ENCODE peak calls at places on chromosome 2, in ten cellular contexts. One of them, this sample, is unnamed.

GRCh38 chr2:230434677-230435324 is 18.8 kb downstream of the SP100 start:
- DNase-seq in H1: no peak
- DNase-seq in GM12891: no peak
- DNase-seq in endothelial cell of umbilical vein: no peak
- DNase-seq in stomach: no peak
- DNase-seq in suprapubic skin: no peak
- DNase-seq in Peyer's patch: no peak
- DNase-seq in spleen: no peak
- DNase-seq in H54: no peak
- DNase-seq in breast epithelium: no peak
- DNase-seq in this sample: no peak

GRCh38 chr2:85215074-85216050 is 82.2 kb downstream of the TCF7L1 start:
- DNase-seq in H1: no peak
- DNase-seq in GM12891: no peak
- DNase-seq in endothelial cell of umbilical vein: no peak
- DNase-seq in stomach: no peak
- DNase-seq in suprapubic skin: peak
- DNase-seq in Peyer's patch: no peak
- DNase-seq in spleen: no peak
- DNase-seq in H54: no peak
- DNase-seq in breast epithelium: no peak
- DNase-seq in this sample: no peak

GRCh38 chr2:22880161-22880560 is 504.8 kb upstream of the KLHL29 start:
- DNase-seq in H1: no peak
- DNase-seq in GM12891: no peak
- DNase-seq in endothelial cell of umbilical vein: no peak
- DNase-seq in stomach: no peak
- DNase-seq in suprapubic skin: no peak
- DNase-seq in Peyer's patch: no peak
- DNase-seq in spleen: no peak
- DNase-seq in H54: no peak
- DNase-seq in breast epithelium: no peak
- DNase-seq in this sample: no peak

GRCh38 chr2:171244970-171245782 is 84.5 kb upstream of the TLK1 start:
- DNase-seq in H1: no peak
- DNase-seq in GM12891: no peak
- DNase-seq in endothelial cell of umbilical vein: no peak
- DNase-seq in stomach: no peak
- DNase-seq in suprapubic skin: no peak
- DNase-seq in Peyer's patch: no peak
- DNase-seq in spleen: no peak
- DNase-seq in H54: no peak
- DNase-seq in breast epithelium: no peak
- DNase-seq in this sample: peak

GRCh38 chr2:64143154-64144056 is 815 bp downstream of the PELI1 start:
- DNase-seq in H1: peak
- DNase-seq in GM12891: peak
- DNase-seq in endothelial cell of umbilical vein: peak
- DNase-seq in stomach: no peak
- DNase-seq in suprapubic skin: no peak
- DNase-seq in Peyer's patch: peak
- DNase-seq in spleen: no peak
- DNase-seq in H54: peak
- DNase-seq in breast epithelium: no peak
- DNase-seq in this sample: peak

GRCh38 chr2:217950401-217950871 is 52.4 kb downstream of the TNS1 start:
- DNase-seq in H1: no peak
- DNase-seq in GM12891: no peak
- DNase-seq in endothelial cell of umbilical vein: no peak
- DNase-seq in stomach: peak
- DNase-seq in suprapubic skin: peak
- DNase-seq in Peyer's patch: no peak
- DNase-seq in spleen: peak
- DNase-seq in H54: no peak
- DNase-seq in breast epithelium: peak
- DNase-seq in this sample: no peak

GRCh38 chr2:98346259-98347236 is at the start of gene CNGA3:
- DNase-seq in H1: peak
- DNase-seq in GM12891: no peak
- DNase-seq in endothelial cell of umbilical vein: peak
- DNase-seq in stomach: no peak
- DNase-seq in suprapubic skin: no peak
- DNase-seq in Peyer's patch: no peak
- DNase-seq in spleen: no peak
- DNase-seq in H54: no peak
- DNase-seq in breast epithelium: no peak
- DNase-seq in this sample: peak

GRCh38 chr2:240893363-240893828 is 2.6 kb downstream of the MAB21L4 start:
- DNase-seq in H1: no peak
- DNase-seq in GM12891: no peak
- DNase-seq in endothelial cell of umbilical vein: no peak
- DNase-seq in stomach: no peak
- DNase-seq in suprapubic skin: no peak
- DNase-seq in Peyer's patch: no peak
- DNase-seq in spleen: no peak
- DNase-seq in H54: peak
- DNase-seq in breast epithelium: no peak
- DNase-seq in this sample: no peak

GRCh38 chr2:211609127-211609526 is 929.5 kb downstream of the ERBB4 start:
- DNase-seq in H1: no peak
- DNase-seq in GM12891: no peak
- DNase-seq in endothelial cell of umbilical vein: no peak
- DNase-seq in stomach: no peak
- DNase-seq in suprapubic skin: no peak
- DNase-seq in Peyer's patch: no peak
- DNase-seq in spleen: no peak
- DNase-seq in H54: no peak
- DNase-seq in breast epithelium: no peak
- DNase-seq in this sample: no peak

GRCh38 chr2:24873619-24874018 is 46.4 kb downstream of the ADCY3 start:
- DNase-seq in H1: no peak
- DNase-seq in GM12891: no peak
- DNase-seq in endothelial cell of umbilical vein: no peak
- DNase-seq in stomach: no peak
- DNase-seq in suprapubic skin: no peak
- DNase-seq in Peyer's patch: no peak
- DNase-seq in spleen: no peak
- DNase-seq in H54: no peak
- DNase-seq in breast epithelium: peak
- DNase-seq in this sample: no peak

GRCh38 chr2:45332567-45332966 is 278.5 kb downstream of the SRBD1 start:
- DNase-seq in H1: no peak
- DNase-seq in GM12891: no peak
- DNase-seq in endothelial cell of umbilical vein: no peak
- DNase-seq in stomach: no peak
- DNase-seq in suprapubic skin: no peak
- DNase-seq in Peyer's patch: no peak
- DNase-seq in spleen: no peak
- DNase-seq in H54: no peak
- DNase-seq in breast epithelium: no peak
- DNase-seq in this sample: no peak

DNA sequence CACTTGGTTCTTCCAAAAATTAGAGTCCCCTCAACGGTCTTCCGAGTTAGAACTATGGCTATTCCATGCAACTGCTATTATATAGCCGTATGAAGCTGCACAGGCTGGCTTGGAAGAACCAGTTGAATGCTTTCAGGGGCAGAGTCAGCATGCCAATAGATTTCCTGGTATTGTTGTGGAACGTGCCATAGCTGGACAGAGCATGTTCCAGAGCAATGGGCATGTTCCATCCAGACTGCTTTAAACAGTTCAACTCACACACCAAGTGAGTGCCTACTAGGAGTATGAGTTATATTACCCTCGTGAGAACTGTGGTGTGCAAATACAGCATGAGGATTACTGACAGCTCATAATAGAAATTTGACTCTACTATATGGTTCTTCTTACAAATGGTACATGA is 682.0 kb downstream of the SATB2 start:
- DNase-seq in H1: no peak
- DNase-seq in GM12891: no peak
- DNase-seq in endothelial cell of umbilical vein: no peak
- DNase-seq in stomach: no peak
- DNase-seq in suprapubic skin: no peak
- DNase-seq in Peyer's patch: no peak
- DNase-seq in spleen: no peak
- DNase-seq in H54: no peak
- DNase-seq in breast epithelium: no peak
- DNase-seq in this sample: no peak
- TF ChIP-seq POLR2A in H1: no peak
- TF ChIP-seq POLR2A in GM12891: no peak
- TF ChIP-seq POLR2A in endothelial cell of umbilical vein: no peak
- TF ChIP-seq POLR2A in stomach: no peak
- TF ChIP-seq POLR2A in suprapubic skin: no peak
- TF ChIP-seq POLR2A in Peyer's patch: no peak
- TF ChIP-seq POLR2A in spleen: no peak
- TF ChIP-seq POLR2A in H54: no peak
- TF ChIP-seq POLR2A in breast epithelium: no peak
- TF ChIP-seq POLR2A in this sample: no peak

DNA sequence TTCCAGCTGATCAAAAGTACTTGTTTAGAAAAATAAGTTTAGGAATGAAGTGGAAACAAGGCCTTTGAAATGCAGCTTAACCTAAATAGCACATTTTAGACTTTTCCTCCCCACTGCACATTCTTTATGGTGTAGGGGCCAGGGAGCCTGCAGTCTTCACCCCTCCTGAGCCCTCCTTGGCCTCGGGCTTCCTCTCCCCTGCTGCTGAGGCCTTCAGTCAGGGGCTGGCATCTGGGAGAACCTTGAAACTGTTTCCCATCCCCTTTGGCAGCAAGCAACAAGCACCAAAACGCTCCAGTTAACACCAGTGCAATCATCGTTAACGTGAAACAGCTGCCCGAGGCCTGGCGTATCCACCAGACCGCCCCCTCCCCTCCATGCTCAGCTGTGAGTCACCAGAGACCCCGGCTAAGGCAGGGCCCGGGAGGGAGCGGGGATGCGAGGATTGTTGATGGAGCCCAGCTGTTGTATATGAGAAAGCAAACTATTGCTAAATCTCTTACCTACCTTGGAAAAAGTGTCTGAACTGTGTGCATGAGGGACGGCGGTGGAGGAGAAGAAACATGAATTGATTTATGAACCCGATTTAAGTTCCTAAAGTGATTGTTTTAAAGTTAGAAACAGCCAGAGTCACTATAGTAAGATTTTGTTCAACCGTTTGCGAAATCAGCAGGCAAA is 5.3 kb downstream of the ZFP36L2 start:
- DNase-seq in H1: peak
- DNase-seq in GM12891: no peak
- DNase-seq in endothelial cell of umbilical vein: peak
- DNase-seq in stomach: peak
- DNase-seq in suprapubic skin: peak
- DNase-seq in Peyer's patch: peak
- DNase-seq in spleen: peak
- DNase-seq in H54: no peak
- DNase-seq in breast epithelium: no peak
- DNase-seq in this sample: peak
- TF ChIP-seq POLR2A in H1: peak
- TF ChIP-seq POLR2A in GM12891: peak
- TF ChIP-seq POLR2A in endothelial cell of umbilical vein: no peak
- TF ChIP-seq POLR2A in stomach: peak
- TF ChIP-seq POLR2A in suprapubic skin: peak
- TF ChIP-seq POLR2A in Peyer's patch: peak
- TF ChIP-seq POLR2A in spleen: peak
- TF ChIP-seq POLR2A in H54: no peak
- TF ChIP-seq POLR2A in breast epithelium: no peak
- TF ChIP-seq POLR2A in this sample: no peak

DNA sequence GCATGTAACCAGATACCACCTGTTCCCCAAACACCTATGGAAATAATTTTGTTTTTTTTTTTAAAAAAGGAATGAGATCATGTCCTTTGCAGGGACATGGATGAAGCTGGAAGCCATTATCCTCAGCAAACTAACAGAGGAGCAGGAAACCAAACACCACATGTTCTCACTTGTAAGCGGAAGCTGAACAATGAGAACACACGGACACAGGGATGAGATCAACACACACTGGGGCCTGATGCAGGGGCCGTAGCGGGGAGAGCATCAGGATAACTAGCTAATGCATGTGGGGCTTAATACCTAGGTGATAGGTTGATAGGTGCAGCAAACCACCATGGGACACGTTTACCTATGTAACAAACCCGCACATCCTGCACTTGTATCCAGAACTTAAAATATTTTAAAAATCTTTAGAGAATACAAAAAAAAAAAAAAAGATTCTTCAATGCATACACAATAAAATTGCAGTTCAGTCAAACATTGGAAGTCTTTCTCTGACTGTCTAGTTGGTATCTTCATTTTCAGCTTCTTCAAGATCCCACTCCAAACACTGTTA is 11.6 kb upstream of the CASP10 start:
- DNase-seq in H1: no peak
- DNase-seq in GM12891: no peak
- DNase-seq in endothelial cell of umbilical vein: peak
- DNase-seq in stomach: no peak
- DNase-seq in suprapubic skin: no peak
- DNase-seq in Peyer's patch: no peak
- DNase-seq in spleen: no peak
- DNase-seq in H54: no peak
- DNase-seq in breast epithelium: no peak
- DNase-seq in this sample: no peak
- TF ChIP-seq POLR2A in H1: no peak
- TF ChIP-seq POLR2A in GM12891: no peak
- TF ChIP-seq POLR2A in endothelial cell of umbilical vein: peak
- TF ChIP-seq POLR2A in stomach: no peak
- TF ChIP-seq POLR2A in suprapubic skin: no peak
- TF ChIP-seq POLR2A in Peyer's patch: no peak
- TF ChIP-seq POLR2A in spleen: no peak
- TF ChIP-seq POLR2A in H54: no peak
- TF ChIP-seq POLR2A in breast epithelium: no peak
- TF ChIP-seq POLR2A in this sample: no peak

GRCh38 chr2:100064165-100064564 is 78.2 kb downstream of the AFF3 start:
- DNase-seq in H1: no peak
- DNase-seq in GM12891: no peak
- DNase-seq in endothelial cell of umbilical vein: no peak
- DNase-seq in stomach: no peak
- DNase-seq in suprapubic skin: no peak
- DNase-seq in Peyer's patch: no peak
- DNase-seq in spleen: no peak
- DNase-seq in H54: no peak
- DNase-seq in breast epithelium: no peak
- DNase-seq in this sample: no peak

GRCh38 chr2:100065029-100065428 is 77.4 kb downstream of the AFF3 start:
- DNase-seq in H1: no peak
- DNase-seq in GM12891: no peak
- DNase-seq in endothelial cell of umbilical vein: no peak
- DNase-seq in stomach: no peak
- DNase-seq in suprapubic skin: no peak
- DNase-seq in Peyer's patch: no peak
- DNase-seq in spleen: no peak
- DNase-seq in H54: no peak
- DNase-seq in breast epithelium: no peak
- DNase-seq in this sample: no peak

GRCh38 chr2:100064592-100065006 is 77.8 kb downstream of the AFF3 start:
- DNase-seq in H1: no peak
- DNase-seq in GM12891: no peak
- DNase-seq in endothelial cell of umbilical vein: no peak
- DNase-seq in stomach: no peak
- DNase-seq in suprapubic skin: no peak
- DNase-seq in Peyer's patch: no peak
- DNase-seq in spleen: no peak
- DNase-seq in H54: no peak
- DNase-seq in breast epithelium: no peak
- DNase-seq in this sample: no peak

GRCh38 chr2:100062315-100062714 is 80.1 kb downstream of the AFF3 start:
- DNase-seq in H1: no peak
- DNase-seq in GM12891: no peak
- DNase-seq in endothelial cell of umbilical vein: no peak
- DNase-seq in stomach: no peak
- DNase-seq in suprapubic skin: no peak
- DNase-seq in Peyer's patch: no peak
- DNase-seq in spleen: no peak
- DNase-seq in H54: no peak
- DNase-seq in breast epithelium: no peak
- DNase-seq in this sample: no peak

GRCh38 chr2:100063459-100063953 is 78.9 kb downstream of the AFF3 start:
- DNase-seq in H1: no peak
- DNase-seq in GM12891: no peak
- DNase-seq in endothelial cell of umbilical vein: no peak
- DNase-seq in stomach: no peak
- DNase-seq in suprapubic skin: no peak
- DNase-seq in Peyer's patch: no peak
- DNase-seq in spleen: no peak
- DNase-seq in H54: no peak
- DNase-seq in breast epithelium: no peak
- DNase-seq in this sample: no peak
- TF ChIP-seq POLR2A in H1: no peak
- TF ChIP-seq POLR2A in GM12891: no peak
- TF ChIP-seq POLR2A in endothelial cell of umbilical vein: no peak
- TF ChIP-seq POLR2A in stomach: no peak
- TF ChIP-seq POLR2A in suprapubic skin: no peak
- TF ChIP-seq POLR2A in Peyer's patch: no peak
- TF ChIP-seq POLR2A in spleen: no peak
- TF ChIP-seq POLR2A in H54: no peak
- TF ChIP-seq POLR2A in breast epithelium: no peak
- TF ChIP-seq POLR2A in this sample: no peak

This sample was measured in erythroblast.